ENCODE peak calls at places on chromosome 13, in five cellular contexts. S is stimulated activated CD4-positive, alpha-beta T cell treated with anti-CD3 and anti-CD28 coated beads, Interleukin-15, amount 100 ng/mL, for 1 hour; R is brain microvascular endothelial cell; G is left lung; Y is osteocyte. V is an unnamed sample.

GRCh38 chr13:35984776-35985453 is 146.3 kb downstream of the DCLK1 start:
- DNase-seq in S (no peak), G (no peak), Y (no peak), R (no peak), V (no peak)

GRCh38 chr13:114286808-114287207 is 5.4 kb downstream of the UPF3A start:
- DNase-seq in G (no peak), R (peak; percentile 92), Y (no peak), S (no peak), V (no peak)

GRCh38 chr13:50284540-50284939 is 269.3 kb downstream of the KCNRG start:
- DNase-seq in G (no peak), R (no peak), S (no peak), Y (no peak), V (no peak)

GRCh38 chr13:21817878-21818277 is 147.0 kb downstream of the FGF9 start:
- DNase-seq in Y (no peak), R (no peak), G (peak; percentile 70), S (no peak), V (no peak)

GRCh38 chr13:41827507-41828213 is 133.2 kb downstream of the VWA8 start:
- DNase-seq in Y (no peak), G (no peak), R (peak; percentile 96), S (no peak), V (peak; percentile 39)

GRCh38 chr13:55106509-55106908 is 2034.2 kb upstream of the PRR20A start:
- DNase-seq in G (no peak), S (no peak), R (no peak), Y (no peak), V (no peak)

GRCh38 chr13:50693755-50694154 is 149.7 kb downstream of the DLEU7 start:
- DNase-seq in G (peak; percentile 47), R (peak; percentile 46), S (no peak), Y (no peak), V (no peak)

GRCh38 chr13:38602261-38602660 is 84.6 kb upstream of the FREM2 start:
- DNase-seq in Y (no peak), R (peak; percentile 18), S (no peak), G (no peak), V (no peak)